ENCODE peak calls at places on chromosomes 12 and 14, in ten cellular contexts. One of them, this sample, is unnamed.

GRCh38 chr14:51564460-51564859 is 87.2 kb upstream of the FRMD6 start:
- DNase-seq in GM23338: no peak
- DNase-seq in lung: no peak
- DNase-seq in breast epithelium: no peak
- DNase-seq in testis: no peak
- DNase-seq in Peyer's patch: no peak
- DNase-seq in WERI-Rb-1: peak; percentile 69
- DNase-seq in CD8-positive, alpha-beta T cell: no peak
- DNase-seq in kidney: no peak
- DNase-seq in tibial artery: no peak
- DNase-seq in this sample: no peak

GRCh38 chr14:26332966-26333365 is 264.9 kb downstream of the NOVA1 start:
- DNase-seq in tibial artery: peak; percentile 27
- DNase-seq in Peyer's patch: no peak
- DNase-seq in lung: no peak
- DNase-seq in testis: no peak
- DNase-seq in breast epithelium: no peak
- DNase-seq in CD8-positive, alpha-beta T cell: no peak
- DNase-seq in kidney: no peak
- DNase-seq in WERI-Rb-1: no peak
- DNase-seq in GM23338: no peak
- DNase-seq in this sample: no peak

GRCh38 chr12:88836156-88836555 is 255.9 kb upstream of the KITLG start:
- DNase-seq in tibial artery: no peak
- DNase-seq in kidney: no peak
- DNase-seq in testis: no peak
- DNase-seq in breast epithelium: no peak
- DNase-seq in CD8-positive, alpha-beta T cell: no peak
- DNase-seq in Peyer's patch: no peak
- DNase-seq in GM23338: no peak
- DNase-seq in lung: no peak
- DNase-seq in WERI-Rb-1: no peak
- DNase-seq in this sample: no peak

GRCh38 chr14:99803803-99804202 is 10.6 kb downstream of the EML1 start:
- DNase-seq in tibial artery: no peak
- DNase-seq in WERI-Rb-1: peak; percentile 67
- DNase-seq in GM23338: no peak
- DNase-seq in lung: no peak
- DNase-seq in Peyer's patch: no peak
- DNase-seq in testis: no peak
- DNase-seq in breast epithelium: no peak
- DNase-seq in kidney: no peak
- DNase-seq in CD8-positive, alpha-beta T cell: no peak
- DNase-seq in this sample: no peak

GRCh38 chr14:100649173-100649519 is 61.9 kb upstream of the BEGAIN start:
- DNase-seq in Peyer's patch: no peak
- DNase-seq in testis: no peak
- DNase-seq in kidney: no peak
- DNase-seq in CD8-positive, alpha-beta T cell: no peak
- DNase-seq in tibial artery: no peak
- DNase-seq in lung: no peak
- DNase-seq in WERI-Rb-1: no peak
- DNase-seq in breast epithelium: no peak
- DNase-seq in GM23338: no peak
- DNase-seq in this sample: no peak

GRCh38 chr12:54870617-54871016 is 16.3 kb downstream of the MUCL1 start:
- DNase-seq in lung: no peak
- DNase-seq in WERI-Rb-1: no peak
- DNase-seq in GM23338: no peak
- DNase-seq in CD8-positive, alpha-beta T cell: no peak
- DNase-seq in tibial artery: no peak
- DNase-seq in breast epithelium: no peak
- DNase-seq in kidney: no peak
- DNase-seq in Peyer's patch: no peak
- DNase-seq in testis: no peak
- DNase-seq in this sample: no peak

GRCh38 chr12:88904705-88905104 is 324.4 kb upstream of the KITLG start:
- DNase-seq in GM23338: no peak
- DNase-seq in tibial artery: no peak
- DNase-seq in CD8-positive, alpha-beta T cell: no peak
- DNase-seq in breast epithelium: no peak
- DNase-seq in kidney: no peak
- DNase-seq in testis: no peak
- DNase-seq in Peyer's patch: no peak
- DNase-seq in lung: no peak
- DNase-seq in WERI-Rb-1: no peak
- DNase-seq in this sample: no peak

GRCh38 chr12:9647825-9648700 is 21.4 kb upstream of the CLEC2D start:
- DNase-seq in tibial artery: peak; percentile 72
- DNase-seq in GM23338: peak; percentile 89
- DNase-seq in WERI-Rb-1: peak; percentile 82
- DNase-seq in lung: peak; percentile 78
- DNase-seq in CD8-positive, alpha-beta T cell: peak; percentile 95
- DNase-seq in Peyer's patch: peak; percentile 88
- DNase-seq in kidney: peak; percentile 95
- DNase-seq in breast epithelium: peak; percentile 73
- DNase-seq in testis: peak; percentile 88
- DNase-seq in this sample: peak; percentile 94

GRCh38 chr12:131133015-131133905 is 179.6 kb downstream of the ADGRD1 start:
- DNase-seq in breast epithelium: no peak
- DNase-seq in testis: peak; percentile 22
- DNase-seq in CD8-positive, alpha-beta T cell: no peak
- DNase-seq in tibial artery: peak; percentile 75
- DNase-seq in Peyer's patch: no peak
- DNase-seq in WERI-Rb-1: peak; percentile 86
- DNase-seq in kidney: peak; percentile 49
- DNase-seq in lung: no peak
- DNase-seq in GM23338: no peak
- DNase-seq in this sample: no peak

GRCh38 chr12:131131077-131131807 is 177.5 kb downstream of the ADGRD1 start:
- DNase-seq in testis: no peak
- DNase-seq in WERI-Rb-1: no peak
- DNase-seq in GM23338: no peak
- DNase-seq in CD8-positive, alpha-beta T cell: no peak
- DNase-seq in Peyer's patch: no peak
- DNase-seq in kidney: peak; percentile 45
- DNase-seq in lung: no peak
- DNase-seq in breast epithelium: no peak
- DNase-seq in tibial artery: no peak
- DNase-seq in this sample: no peak

GRCh38 chr12:131131808-131132117 is 178.1 kb downstream of the ADGRD1 start:
- DNase-seq in Peyer's patch: no peak
- DNase-seq in WERI-Rb-1: no peak
- DNase-seq in GM23338: no peak
- DNase-seq in breast epithelium: no peak
- DNase-seq in CD8-positive, alpha-beta T cell: no peak
- DNase-seq in testis: peak; percentile 10
- DNase-seq in kidney: no peak
- DNase-seq in tibial artery: no peak
- DNase-seq in lung: no peak
- DNase-seq in this sample: no peak

GRCh38 chr12:131133994-131134393 is 180.3 kb downstream of the ADGRD1 start:
- DNase-seq in lung: no peak
- DNase-seq in testis: no peak
- DNase-seq in Peyer's patch: no peak
- DNase-seq in GM23338: no peak
- DNase-seq in kidney: no peak
- DNase-seq in tibial artery: no peak
- DNase-seq in WERI-Rb-1: no peak
- DNase-seq in CD8-positive, alpha-beta T cell: no peak
- DNase-seq in breast epithelium: no peak
- DNase-seq in this sample: no peak

DNA sequence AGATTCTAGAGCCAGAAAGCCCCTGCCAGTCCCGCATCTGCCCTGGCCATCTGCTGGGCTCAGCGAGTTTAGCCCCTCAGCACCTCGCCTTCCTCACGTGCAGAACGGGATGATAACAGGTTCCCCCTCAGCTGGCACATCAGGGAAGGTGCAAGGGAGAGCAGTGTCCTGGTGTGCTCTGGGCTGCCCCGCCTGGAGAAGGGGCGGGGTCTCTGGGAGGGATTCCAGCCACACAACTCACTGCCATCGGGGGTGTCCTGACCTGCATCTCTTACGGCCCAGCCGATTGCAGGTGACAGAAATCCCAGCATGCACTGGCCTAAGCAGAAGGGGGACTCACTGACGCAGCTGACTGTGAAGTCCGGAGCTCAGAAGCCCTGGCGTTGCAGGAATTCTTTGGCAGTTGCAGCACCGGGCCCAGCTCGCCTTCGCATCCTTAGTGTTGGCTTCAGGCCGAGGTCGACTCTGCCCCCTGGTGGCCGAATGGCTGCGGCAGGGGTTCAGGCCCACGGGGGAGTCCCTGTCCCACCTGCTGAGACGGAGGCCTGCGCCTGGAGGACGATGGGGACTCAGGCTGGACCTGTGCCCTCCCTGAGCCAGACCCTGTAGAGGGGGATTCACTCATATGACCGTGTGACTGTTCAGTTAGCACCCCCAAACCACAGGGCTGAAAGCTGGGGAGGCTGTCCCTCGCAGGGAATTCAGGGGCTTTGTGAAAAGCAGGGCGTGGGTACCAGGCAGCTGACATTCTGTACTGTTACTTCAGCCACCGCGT is 178.6 kb downstream of the ADGRD1 start:
- DNase-seq in Peyer's patch: peak; percentile 74
- DNase-seq in GM23338: peak; percentile 92
- DNase-seq in tibial artery: peak; percentile 64
- DNase-seq in CD8-positive, alpha-beta T cell: peak; percentile 70
- DNase-seq in kidney: peak; percentile 89
- DNase-seq in WERI-Rb-1: peak; percentile 94
- DNase-seq in lung: peak; percentile 63
- DNase-seq in breast epithelium: peak; percentile 69
- DNase-seq in testis: peak; percentile 86
- DNase-seq in this sample: peak; percentile 68
- H3K27ac ChIP-seq in Peyer's patch: no peak overlapping the region
- H3K27ac ChIP-seq in GM23338: no peak overlapping the region
- H3K27ac ChIP-seq in tibial artery: no peak overlapping the region
- H3K27ac ChIP-seq in CD8-positive, alpha-beta T cell: no peak overlapping the region
- H3K27ac ChIP-seq in kidney: no peak overlapping the region
- H3K27ac ChIP-seq in WERI-Rb-1: peak overlapping the region; percentile 75
- H3K27ac ChIP-seq in lung: no peak overlapping the region
- H3K27ac ChIP-seq in breast epithelium: peak overlapping the region; percentile 43
- H3K27ac ChIP-seq in testis: no peak overlapping the region
- H3K27ac ChIP-seq in this sample: no peak overlapping the region

GRCh38 chr14:65173973-65174693 is 71.8 kb upstream of the MAX start:
- DNase-seq in Peyer's patch: no peak
- DNase-seq in tibial artery: no peak
- DNase-seq in lung: no peak
- DNase-seq in testis: no peak
- DNase-seq in GM23338: peak; percentile 72
- DNase-seq in breast epithelium: no peak
- DNase-seq in WERI-Rb-1: no peak
- DNase-seq in CD8-positive, alpha-beta T cell: no peak
- DNase-seq in kidney: no peak
- DNase-seq in this sample: no peak
- H3K4me3 ChIP-seq in Peyer's patch: no peak overlapping the region
- H3K4me3 ChIP-seq in tibial artery: no peak overlapping the region
- H3K4me3 ChIP-seq in lung: no peak overlapping the region
- H3K4me3 ChIP-seq in testis: no peak overlapping the region
- H3K4me3 ChIP-seq in GM23338: peak overlapping the region; percentile 34
- H3K4me3 ChIP-seq in breast epithelium: no peak overlapping the region
- H3K4me3 ChIP-seq in WERI-Rb-1: no peak overlapping the region
- H3K4me3 ChIP-seq in CD8-positive, alpha-beta T cell: no peak overlapping the region
- H3K4me3 ChIP-seq in kidney: no peak overlapping the region
- H3K4me3 ChIP-seq in this sample: no peak overlapping the region

GRCh38 chr12:6851921-6852650 is at the start of gene USP5:
- DNase-seq in breast epithelium: peak; percentile 98
- DNase-seq in kidney: peak; percentile 100
- DNase-seq in GM23338: peak; percentile 100
- DNase-seq in CD8-positive, alpha-beta T cell: peak; percentile 99
- DNase-seq in WERI-Rb-1: peak; percentile 99
- DNase-seq in tibial artery: peak; percentile 99
- DNase-seq in testis: peak; percentile 99
- DNase-seq in lung: peak; percentile 99
- DNase-seq in Peyer's patch: peak; percentile 99
- DNase-seq in this sample: peak; percentile 99

GRCh38 chr12:6854036-6854435 is 2.1 kb downstream of the USP5 start:
- DNase-seq in WERI-Rb-1: no peak
- DNase-seq in testis: no peak
- DNase-seq in breast epithelium: no peak
- DNase-seq in tibial artery: no peak
- DNase-seq in kidney: peak; percentile 7
- DNase-seq in GM23338: no peak
- DNase-seq in CD8-positive, alpha-beta T cell: no peak
- DNase-seq in Peyer's patch: no peak
- DNase-seq in lung: no peak
- DNase-seq in this sample: no peak

GRCh38 chr12:6855322-6855721 is 3.4 kb downstream of the USP5 start:
- DNase-seq in tibial artery: no peak
- DNase-seq in CD8-positive, alpha-beta T cell: no peak
- DNase-seq in kidney: peak; percentile 47
- DNase-seq in WERI-Rb-1: no peak
- DNase-seq in Peyer's patch: no peak
- DNase-seq in GM23338: no peak
- DNase-seq in lung: no peak
- DNase-seq in testis: no peak
- DNase-seq in breast epithelium: no peak
- DNase-seq in this sample: no peak

GRCh38 chr12:6852651-6853354 is 853 bp downstream of the USP5 start:
- DNase-seq in testis: peak; percentile 63
- DNase-seq in Peyer's patch: no peak
- DNase-seq in CD8-positive, alpha-beta T cell: peak; percentile 65
- DNase-seq in tibial artery: peak; percentile 67
- DNase-seq in kidney: peak; percentile 84
- DNase-seq in WERI-Rb-1: peak; percentile 79
- DNase-seq in breast epithelium: no peak
- DNase-seq in GM23338: peak; percentile 69
- DNase-seq in lung: no peak
- DNase-seq in this sample: peak; percentile 85

DNA sequence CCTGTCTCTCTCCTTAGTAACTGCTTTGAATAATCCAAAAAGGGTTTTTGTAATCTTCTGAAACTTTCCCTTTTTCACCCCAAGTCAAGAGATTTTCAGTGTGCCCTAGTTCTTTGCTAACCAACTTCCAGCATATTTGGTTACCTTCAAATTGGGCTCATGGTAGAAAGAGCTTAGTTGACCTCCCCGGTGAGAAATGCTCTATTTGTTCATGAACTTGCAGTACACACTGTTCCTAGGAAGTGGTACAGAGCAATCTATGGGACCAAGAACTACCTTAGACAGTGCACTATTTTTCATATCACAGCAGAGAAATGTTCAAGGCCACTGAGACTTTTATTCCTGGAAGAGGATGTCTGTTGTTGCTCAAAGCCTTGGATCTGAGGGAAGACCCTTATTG is 1.7 kb downstream of the USP5 start:
- DNase-seq in Peyer's patch: no peak
- DNase-seq in GM23338: no peak
- DNase-seq in testis: no peak
- DNase-seq in WERI-Rb-1: no peak
- DNase-seq in kidney: no peak
- DNase-seq in lung: no peak
- DNase-seq in breast epithelium: no peak
- DNase-seq in CD8-positive, alpha-beta T cell: no peak
- DNase-seq in tibial artery: no peak
- DNase-seq in this sample: no peak
- H3K36me3 ChIP-seq in Peyer's patch: peaks cover 40% of the 10 kb centered on the region
- H3K36me3 ChIP-seq in GM23338: peaks cover 29% of the 10 kb centered on the region
- H3K36me3 ChIP-seq in testis: no peaks in the 10 kb centered on the region
- H3K36me3 ChIP-seq in WERI-Rb-1: peaks cover 63% of the 10 kb centered on the region
- H3K36me3 ChIP-seq in kidney: peaks cover 28% of the 10 kb centered on the region
- H3K36me3 ChIP-seq in lung: peaks cover 15% of the 10 kb centered on the region
- H3K36me3 ChIP-seq in breast epithelium: no peaks in the 10 kb centered on the region
- H3K36me3 ChIP-seq in CD8-positive, alpha-beta T cell: peaks cover 31% of the 10 kb centered on the region
- H3K36me3 ChIP-seq in tibial artery: peaks cover 41% of the 10 kb centered on the region
- H3K36me3 ChIP-seq in this sample: peaks cover 39% of the 10 kb centered on the region

DNA sequence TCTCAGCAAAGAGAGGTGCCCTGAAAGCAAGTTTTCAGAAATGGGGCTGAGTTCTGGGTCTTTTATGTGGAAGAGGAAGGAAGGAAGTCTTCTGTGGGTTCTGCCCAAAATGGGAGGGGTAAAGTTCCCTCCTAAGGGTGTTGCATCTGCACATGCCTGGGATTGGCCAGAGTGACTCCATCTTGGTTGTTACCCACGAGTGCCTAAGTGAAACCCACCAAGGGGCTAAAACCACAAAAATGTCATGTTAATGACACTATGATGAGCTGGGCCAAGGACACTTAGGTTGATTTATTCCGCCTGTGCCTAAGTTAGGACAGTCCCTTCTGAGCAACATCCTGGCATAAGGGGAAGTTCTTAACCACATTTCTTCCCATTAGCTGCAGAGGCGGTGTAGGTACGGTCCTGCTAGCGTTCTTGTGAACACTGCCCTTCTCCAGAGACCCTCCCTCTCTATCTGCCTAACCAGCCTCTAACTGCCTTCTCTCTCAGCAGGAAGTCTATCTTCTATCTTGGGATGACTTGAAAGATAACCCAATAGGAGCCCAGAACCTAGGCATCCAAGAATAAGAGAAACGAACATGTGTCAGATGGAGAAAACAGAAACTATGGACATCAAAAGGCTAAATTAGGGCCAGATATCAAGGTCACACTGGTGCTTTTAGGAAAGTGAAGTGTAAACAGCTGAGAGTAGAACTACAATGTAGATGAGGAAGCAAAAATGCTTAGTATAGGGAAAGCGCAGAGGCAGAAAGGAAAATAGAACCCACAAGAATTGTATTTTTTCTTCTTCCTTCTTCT is 104.1 kb upstream of the AMN1 start:
- DNase-seq in Peyer's patch: no peak
- DNase-seq in CD8-positive, alpha-beta T cell: peak; percentile 47
- DNase-seq in GM23338: no peak
- DNase-seq in lung: no peak
- DNase-seq in tibial artery: no peak
- DNase-seq in WERI-Rb-1: no peak
- DNase-seq in testis: no peak
- DNase-seq in kidney: no peak
- DNase-seq in breast epithelium: no peak
- DNase-seq in this sample: peak; percentile 73
- H3K27ac ChIP-seq in Peyer's patch: peak overlapping the region; percentile 75
- H3K27ac ChIP-seq in CD8-positive, alpha-beta T cell: no peak overlapping the region
- H3K27ac ChIP-seq in GM23338: no peak overlapping the region
- H3K27ac ChIP-seq in lung: peak overlapping the region; percentile 47
- H3K27ac ChIP-seq in tibial artery: no peak overlapping the region
- H3K27ac ChIP-seq in WERI-Rb-1: no peak overlapping the region
- H3K27ac ChIP-seq in testis: no peak overlapping the region
- H3K27ac ChIP-seq in kidney: no peak overlapping the region
- H3K27ac ChIP-seq in breast epithelium: no peak overlapping the region
- H3K27ac ChIP-seq in this sample: no peak overlapping the region

This sample was measured in CD4-positive, alpha-beta memory T cell.